ENCODE peak calls at places on chromosomes 5 and 9, in six cellular contexts. K is tibial nerve, E is fibroblast of lung, G is tibial artery, W is astrocyte, L is neural progenitor cell. P is an unnamed sample.

GRCh38 chr9:98575379-98576346 is 133.1 kb downstream of the GABBR2 start:
- DNase-seq in K (no peak), G (no peak), W (peak; percentile 94), E (peak; percentile 96), L (no peak), P (no peak)

GRCh38 chr5:1788828-1789227 is 10.8 kb downstream of the MRPL36 start:
- DNase-seq in L (peak; percentile 25), E (peak; percentile 31), G (no peak), W (no peak), K (no peak), P (no peak)

GRCh38 chr5:91643796-91644195 is 260.7 kb upstream of the ARRDC3 start:
- DNase-seq in W (peak; percentile 20), G (no peak), E (peak; percentile 37), K (no peak), L (no peak), P (no peak)

GRCh38 chr9:84138543-84138942 is 157.9 kb downstream of the RMI1 start:
- DNase-seq in K (no peak), W (no peak), E (no peak), L (no peak), G (no peak), P (no peak)

GRCh38 chr9:36894695-36895310 is 139.3 kb downstream of the PAX5 start:
- DNase-seq in K (no peak), E (no peak), W (no peak), L (no peak), G (no peak), P (no peak)

GRCh38 chr9:99778308-99778707 is 43.4 kb upstream of the NR4A3 start:
- DNase-seq in W (peak; percentile 77), G (no peak), K (no peak), L (no peak), E (peak; percentile 84), P (no peak)

GRCh38 chr9:95854386-95855015 is 21.0 kb upstream of the ERCC6L2 start:
- DNase-seq in K (no peak), L (no peak), G (no peak), E (peak; percentile 80), W (peak; percentile 78), P (no peak)

GRCh38 chr5:174610968-174611367 is 113.4 kb upstream of the MSX2 start:
- DNase-seq in G (peak; percentile 73), W (peak; percentile 59), E (peak; percentile 63), K (peak; percentile 14), L (no peak), P (no peak)

GRCh38 chr5:177312649-177313181 is 1.0 kb upstream of the MXD3 start:
- DNase-seq in G (peak; percentile 62), L (peak; percentile 73), K (no peak), E (peak; percentile 13), W (no peak), P (peak; percentile 67)

GRCh38 chr9:94821098-94821930 is 94.8 kb downstream of the AOPEP start:
- DNase-seq in E (no peak), W (no peak), G (no peak), K (no peak), L (no peak), P (no peak)

GRCh38 chr9:108812388-108812787 is 43.4 kb downstream of the ACTL7B start:
- DNase-seq in K (no peak), L (no peak), G (no peak), W (no peak), E (no peak), P (no peak)

GRCh38 chr5:120108586-120109254 is 355.4 kb upstream of the PRR16 start:
- DNase-seq in K (no peak), E (no peak), L (no peak), G (no peak), W (no peak), P (no peak)

GRCh38 chr9:764105-764524 is 77.4 kb upstream of the DMRT1 start:
- DNase-seq in G (peak; percentile 77), E (peak; percentile 45), L (peak; percentile 83), W (peak; percentile 26), K (peak; percentile 75), P (no peak)

GRCh38 chr5:87329114-87329513 is 61.4 kb downstream of the RASA1 start:
- DNase-seq in G (no peak), E (no peak), L (peak; percentile 2), K (no peak), W (no peak), P (no peak)
- H3K4me3 ChIP-seq in G (no peak overlapping the region), E (no peak overlapping the region), L (no peak overlapping the region), K (no peak overlapping the region), W (no peak overlapping the region), P (no peak overlapping the region)

GRCh38 chr5:154949758-154950157 is 8.9 kb downstream of the MRPL22 start:
- DNase-seq in K (no peak), E (no peak), G (no peak), L (no peak), W (no peak), P (no peak)

GRCh38 chr5:154945695-154946301 is 4.9 kb downstream of the MRPL22 start:
- DNase-seq in K (no peak), G (no peak), W (no peak), E (peak; percentile 11), L (peak; percentile 20), P (no peak)

GRCh38 chr5:154944716-154945115 is 3.8 kb downstream of the MRPL22 start:
- DNase-seq in W (no peak), L (no peak), G (no peak), K (no peak), E (no peak), P (no peak)

GRCh38 chr5:154948313-154948712 is 7.4 kb downstream of the MRPL22 start:
- DNase-seq in E (no peak), W (no peak), L (no peak), K (no peak), G (no peak), P (no peak)

GRCh38 chr5:154947778-154948177 is 6.9 kb downstream of the MRPL22 start:
- DNase-seq in W (no peak), K (no peak), L (no peak), E (no peak), G (no peak), P (no peak)
- H3K36me3 ChIP-seq in W (peaks cover 3% of the 10 kb centered on the region), K (no peaks in the 10 kb centered on the region), L (no peaks in the 10 kb centered on the region), E (no peaks in the 10 kb centered on the region), G (no peaks in the 10 kb centered on the region), P (no peaks in the 10 kb centered on the region)

GRCh38 chr9:35688558-35689350 is 971 bp downstream of the TPM2 start:
- DNase-seq in W (peak; percentile 81), G (no peak), K (no peak), L (no peak), E (peak; percentile 86), P (no peak)
- H3K4me3 ChIP-seq in W (peak overlapping the region; percentile 97), G (peak overlapping the region; percentile 93), K (peak overlapping the region; percentile 68), L (peak overlapping the region; percentile 69), E (peak overlapping the region; percentile 70), P (no peak overlapping the region)

GRCh38 chr5:150053231-150053626 is 33.1 kb downstream of the CSF1R start:
- DNase-seq in K (no peak), G (no peak), E (peak; percentile 84), L (no peak), W (peak; percentile 75), P (no peak)

GRCh38 chr5:150052326-150053230 is 33.8 kb downstream of the CSF1R start:
- DNase-seq in K (no peak), W (no peak), G (no peak), L (no peak), E (no peak), P (no peak)

GRCh38 chr5:150055707-150056443 is 30.5 kb downstream of the CSF1R start:
- DNase-seq in W (no peak), L (no peak), E (no peak), K (no peak), G (peak; percentile 63), P (no peak)

GRCh38 chr5:150054569-150054968 is 31.8 kb downstream of the CSF1R start:
- DNase-seq in W (no peak), K (no peak), L (no peak), G (no peak), E (no peak), P (no peak)

DNA sequence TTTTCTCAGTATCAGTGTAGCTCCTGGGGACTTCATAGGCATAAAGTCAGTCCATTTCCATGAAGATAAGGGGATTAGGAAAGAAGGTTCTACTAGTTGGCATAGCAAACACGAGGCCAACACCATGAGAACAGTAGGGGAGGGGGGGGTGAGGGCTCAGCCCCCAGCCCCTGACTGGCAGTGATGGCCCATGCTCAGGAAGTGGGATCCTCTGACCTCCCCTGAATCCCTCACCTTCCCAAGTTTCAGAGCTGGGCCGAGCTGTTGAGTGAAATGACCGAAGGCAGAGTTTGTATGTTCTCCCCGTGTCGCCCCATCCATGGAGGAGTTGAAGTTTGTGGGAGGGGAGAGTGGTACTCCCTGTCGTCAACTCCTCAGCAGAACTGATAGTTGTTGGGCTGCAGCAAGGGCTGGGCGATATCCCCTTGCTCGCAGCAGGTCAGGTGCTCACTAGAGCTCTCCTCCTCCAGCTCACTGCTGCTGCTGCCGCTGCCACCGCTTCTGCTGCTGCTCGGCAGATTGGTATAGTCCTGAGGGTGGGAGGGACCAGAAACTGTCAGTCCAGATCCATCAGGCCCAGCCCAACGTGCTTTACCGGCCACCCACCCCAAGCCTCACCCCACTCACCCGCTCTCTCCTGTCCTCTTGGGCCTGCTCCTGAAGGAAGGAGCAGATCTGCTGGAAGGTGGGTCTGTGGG is 32.5 kb downstream of the CSF1R start:
- DNase-seq in E (no peak), K (no peak), G (no peak), W (no peak), L (no peak), P (no peak)
- H3K36me3 ChIP-seq in E (peaks cover 28% of the 10 kb centered on the region), K (peaks cover 23% of the 10 kb centered on the region), G (peaks cover 73% of the 10 kb centered on the region), W (peaks cover 35% of the 10 kb centered on the region), L (no peaks in the 10 kb centered on the region), P (peaks cover 12% of the 10 kb centered on the region)

GRCh38 chr5:143231426-143231825 is 172.1 kb downstream of the NR3C1 start:
- DNase-seq in W (no peak), G (no peak), K (no peak), L (no peak), E (no peak), P (no peak)

GRCh38 chr5:143228597-143229293 is 174.7 kb downstream of the NR3C1 start:
- DNase-seq in L (no peak), W (no peak), E (no peak), K (no peak), G (no peak), P (no peak)

GRCh38 chr5:143230676-143230996 is 172.8 kb downstream of the NR3C1 start:
- DNase-seq in W (no peak), E (no peak), K (no peak), L (no peak), G (no peak), P (no peak)

GRCh38 chr5:143229426-143229895 is 174.0 kb downstream of the NR3C1 start:
- DNase-seq in G (no peak), L (peak; percentile 10), K (no peak), E (no peak), W (no peak), P (no peak)

DNA sequence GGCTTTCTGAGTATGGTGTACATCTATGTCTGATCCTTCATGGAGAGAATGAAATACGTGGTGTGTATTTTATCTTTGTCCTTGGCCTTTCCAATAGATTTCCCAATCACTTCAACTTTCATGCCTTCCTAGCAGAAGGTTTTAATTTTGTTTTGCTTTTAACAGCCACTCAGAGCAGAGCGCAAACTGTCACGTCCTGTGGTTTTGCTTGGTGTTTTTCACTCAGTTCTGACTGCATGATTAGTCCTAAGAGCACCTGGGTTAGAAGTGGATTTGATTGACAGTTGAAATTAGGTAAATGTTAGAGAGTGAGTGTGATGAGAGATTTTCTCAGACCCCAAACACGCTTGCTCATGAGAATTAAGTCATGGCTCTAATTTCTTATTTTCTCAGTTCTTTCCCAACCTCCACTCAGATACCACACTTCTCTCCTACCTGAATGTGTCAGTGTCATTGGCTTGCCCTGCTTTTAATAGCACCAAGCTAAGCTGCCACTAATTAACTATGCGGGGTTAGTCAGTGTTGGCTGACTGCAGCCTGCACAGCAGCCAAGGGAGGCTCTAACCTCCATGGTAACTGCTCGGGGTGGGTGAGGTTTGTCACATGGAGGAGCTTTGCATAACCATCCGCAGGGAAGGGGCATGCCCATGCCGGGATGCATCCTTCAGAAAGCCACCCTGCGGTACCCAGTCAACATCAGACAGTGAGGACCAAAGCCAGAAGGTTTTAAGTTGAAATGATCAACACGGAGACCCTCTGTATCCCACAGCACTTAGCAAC is 173.4 kb downstream of the NR3C1 start:
- DNase-seq in K (no peak), L (peak; percentile 9), W (no peak), G (no peak), E (no peak), P (no peak)
- H3K4me3 ChIP-seq in K (no peak overlapping the region), L (no peak overlapping the region), W (no peak overlapping the region), G (no peak overlapping the region), E (no peak overlapping the region), P (no peak overlapping the region)

P was measured in mucosa of descending colon.